ENCODE peak calls at places on chromosomes 11 and 22, in seven cellular contexts. P, U, I, O, T, D and Z are unnamed samples.

GRCh38 chr22:46365166-46365624 is 29.7 kb downstream of the TRMU start:
- DNase-seq in P (no peak), U (no peak), I (no peak), O (no peak), T (no peak), D (no peak), Z (no peak)

GRCh38 chr11:88507771-88508557 is 170.4 kb upstream of the CTSC start:
- DNase-seq in P (peak; percentile 43), U (no peak), I (no peak), O (peak; percentile 18), T (peak; percentile 30), D (no peak), Z (no peak)

GRCh38 chr11:2193099-2193886 is 21.7 kb upstream of the TH start:
- DNase-seq in P (no peak), U (no peak), I (peak; percentile 35), O (no peak), T (no peak), D (no peak), Z (no peak)

GRCh38 chr11:121451982-121452608 is at the start of gene SORL1:
- DNase-seq in P (peak; percentile 84), U (peak; percentile 78), I (peak; percentile 12), O (peak; percentile 67), T (peak; percentile 89), D (peak; percentile 44), Z (peak; percentile 55)

GRCh38 chr11:36264011-36264410 is 25.2 kb downstream of the COMMD9 start:
- DNase-seq in P (no peak), U (no peak), I (no peak), O (no peak), T (no peak), D (no peak), Z (no peak)

GRCh38 chr11:80815752-80816453 is 1375.1 kb upstream of the TENM4 start:
- DNase-seq in P (no peak), U (no peak), I (no peak), O (peak; percentile 7), T (no peak), D (no peak), Z (no peak)

GRCh38 chr11:42311504-42311903 is 852.1 kb upstream of the LRRC4C start:
- DNase-seq in P (no peak), U (no peak), I (no peak), O (no peak), T (no peak), D (no peak), Z (no peak)

GRCh38 chr22:45976351-45977002 is 485 bp downstream of the WNT7B start:
- DNase-seq in P (no peak), U (no peak), I (no peak), O (peak; percentile 24), T (no peak), D (no peak), Z (no peak)

GRCh38 chr11:117835576-117835975 is 11.0 kb upstream of the FXYD2 start:
- DNase-seq in P (peak; percentile 12), U (no peak), I (no peak), O (no peak), T (no peak), D (no peak), Z (no peak)

GRCh38 chr11:37496196-37496595 is 898.2 kb upstream of the RAG2 start:
- DNase-seq in P (no peak), U (no peak), I (no peak), O (no peak), T (no peak), D (no peak), Z (peak; percentile 28)

GRCh38 chr11:46208803-46209202 is 68.7 kb upstream of the CREB3L1 start:
- DNase-seq in P (no peak), U (no peak), I (no peak), O (no peak), T (no peak), D (no peak), Z (no peak)

GRCh38 chr11:46207270-46207669 is 70.2 kb upstream of the CREB3L1 start:
- DNase-seq in P (no peak), U (no peak), I (no peak), O (no peak), T (peak; percentile 21), D (no peak), Z (no peak)

GRCh38 chr11:46210133-46210636 is 67.3 kb upstream of the CREB3L1 start:
- DNase-seq in P (no peak), U (no peak), I (peak; percentile 10), O (peak; percentile 84), T (no peak), D (no peak), Z (peak; percentile 72)

GRCh38 chr11:46212720-46213119 is 64.7 kb upstream of the CREB3L1 start:
- DNase-seq in P (no peak), U (no peak), I (no peak), O (no peak), T (no peak), D (no peak), Z (no peak)

DNA sequence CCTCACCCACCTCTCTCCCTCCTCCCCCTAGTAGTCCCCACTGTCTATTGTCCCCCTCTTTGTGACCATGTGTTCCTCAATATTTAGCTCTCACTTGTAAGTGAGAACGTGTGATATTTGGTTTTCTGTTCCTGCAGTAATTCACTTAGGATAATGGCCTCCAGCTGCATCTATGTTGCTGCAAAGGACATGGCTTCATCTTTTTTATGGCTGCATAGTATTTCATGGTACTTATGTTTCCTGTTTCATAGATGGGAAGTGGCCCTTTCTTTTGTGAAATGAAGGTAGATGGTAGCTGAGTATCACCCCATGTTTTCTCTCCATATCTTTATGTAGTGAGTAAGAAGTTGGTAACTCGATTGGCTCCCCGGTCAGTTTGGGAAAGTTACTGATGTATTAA is 66.6 kb upstream of the CREB3L1 start:
- DNase-seq in P (no peak), U (no peak), I (no peak), O (no peak), T (no peak), D (no peak), Z (no peak)
- H2BK120ac ChIP-seq in P (no peak overlapping the region), U (no peak overlapping the region), I (no peak overlapping the region), O (no peak overlapping the region), T (no peak overlapping the region), D (no peak overlapping the region), Z (no peak overlapping the region)

GRCh38 chr11:110243804-110244203 is 52.6 kb downstream of the RDX start:
- DNase-seq in P (no peak), U (no peak), I (no peak), O (no peak), T (no peak), D (no peak), Z (no peak)

DNA sequence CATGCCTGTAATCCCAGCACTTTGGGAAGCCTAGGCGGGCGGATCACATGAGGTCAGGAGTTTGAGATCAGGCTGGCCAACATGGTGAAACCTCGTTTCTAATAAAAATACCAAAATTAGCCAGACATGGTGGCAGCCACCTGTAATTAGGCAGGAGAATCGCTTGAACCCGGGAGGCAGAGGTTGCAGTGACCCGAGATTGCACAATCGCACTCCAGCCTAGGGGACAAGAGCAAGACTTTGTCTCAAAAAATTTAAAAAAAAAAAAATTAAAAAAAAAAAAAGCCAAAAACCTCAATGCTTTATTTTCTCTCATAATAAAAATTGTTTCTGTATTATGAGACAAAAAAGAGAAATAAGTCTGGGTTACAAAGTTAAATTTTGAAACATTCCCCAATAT is 54.2 kb downstream of the RDX start:
- DNase-seq in P (no peak), U (no peak), I (no peak), O (no peak), T (no peak), D (no peak), Z (no peak)
- H2BK120ac ChIP-seq in P (no peak overlapping the region), U (no peak overlapping the region), I (no peak overlapping the region), O (no peak overlapping the region), T (no peak overlapping the region), D (no peak overlapping the region), Z (no peak overlapping the region)

DNA sequence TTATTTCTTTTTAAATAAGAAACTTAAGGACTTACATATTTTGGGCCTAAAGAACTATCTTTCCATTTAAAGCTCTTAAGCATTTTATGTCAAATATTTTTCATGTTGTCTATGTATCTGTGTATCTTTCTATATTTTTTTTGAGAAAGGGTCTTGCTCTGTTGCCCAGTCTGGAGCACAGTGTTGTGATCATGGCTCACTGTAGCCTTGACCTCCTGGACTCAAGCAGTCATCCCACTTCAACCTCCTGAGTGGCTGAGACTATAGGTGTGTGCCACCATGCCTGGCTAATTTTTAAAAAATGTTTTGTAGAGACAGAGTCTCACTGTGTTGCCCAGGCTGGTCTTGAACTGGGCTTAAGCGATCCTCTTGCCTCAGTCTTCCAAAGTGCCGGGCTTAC is 8.0 kb downstream of the STT3A start:
- DNase-seq in P (no peak), U (no peak), I (no peak), O (no peak), T (no peak), D (no peak), Z (no peak)
- H2BK120ac ChIP-seq in P (no peak overlapping the region), U (no peak overlapping the region), I (no peak overlapping the region), O (no peak overlapping the region), T (no peak overlapping the region), D (no peak overlapping the region), Z (no peak overlapping the region)

GRCh38 chr11:109590782-109591181 is 168.8 kb downstream of the C11orf87 start:
- DNase-seq in P (no peak), U (no peak), I (no peak), O (no peak), T (no peak), D (no peak), Z (no peak)
- H2BK120ac ChIP-seq in P (no peak overlapping the region), U (no peak overlapping the region), I (no peak overlapping the region), O (no peak overlapping the region), T (no peak overlapping the region), D (no peak overlapping the region), Z (no peak overlapping the region)

GRCh38 chr11:78229106-78229505 is 40.4 kb downstream of the USP35 start:
- DNase-seq in P (no peak), U (no peak), I (no peak), O (no peak), T (no peak), D (no peak), Z (no peak)
- H2BK120ac ChIP-seq in P (no peak overlapping the region), U (no peak overlapping the region), I (no peak overlapping the region), O (no peak overlapping the region), T (no peak overlapping the region), D (no peak overlapping the region), Z (no peak overlapping the region)

DNA sequence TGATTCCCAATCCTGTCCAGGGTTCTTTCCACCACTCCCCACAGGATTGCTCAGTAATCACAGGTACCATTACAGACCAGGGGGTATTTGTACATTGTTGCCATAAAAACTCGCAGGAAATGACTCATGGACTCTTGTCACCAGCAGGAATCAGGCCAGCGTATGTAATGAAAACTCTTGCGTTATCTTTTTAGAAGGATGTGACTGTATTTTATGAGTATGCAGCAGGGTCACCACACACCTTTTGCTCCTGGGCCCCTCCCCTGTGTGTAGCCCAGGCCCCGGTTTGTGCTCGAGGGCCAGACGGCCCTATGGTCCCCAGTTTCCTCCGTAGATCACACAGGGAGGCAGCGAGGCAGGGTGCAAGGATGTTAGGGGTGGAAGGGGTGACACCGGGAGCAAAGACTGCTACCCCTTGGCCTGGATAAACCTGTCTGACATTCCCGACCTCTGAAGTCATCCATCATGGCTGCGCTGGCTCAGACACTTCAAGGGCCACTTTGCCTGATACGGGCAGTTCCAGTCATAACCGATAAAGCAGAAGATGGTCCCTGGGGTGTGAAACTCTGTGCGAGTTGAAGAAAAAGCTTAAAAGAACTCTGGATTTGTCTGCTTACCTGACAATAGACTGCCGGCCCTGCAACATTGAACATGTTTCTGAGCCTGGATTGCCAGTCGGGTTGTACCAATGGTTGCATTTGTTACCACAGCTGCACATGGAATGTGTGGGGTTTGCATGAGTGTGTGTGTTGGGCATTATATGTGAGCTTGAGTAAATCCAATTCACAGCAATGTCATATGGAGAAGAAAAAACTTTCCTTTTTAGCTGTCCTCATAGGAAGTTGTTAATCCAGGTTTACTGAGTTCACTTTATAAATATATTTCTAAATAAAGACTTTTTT is 57.0 kb downstream of the MICAL2 start:
- DNase-seq in P (no peak), U (no peak), I (peak; percentile 93), O (peak; percentile 94), T (peak; percentile 70), D (no peak), Z (peak; percentile 97)
- H2BK120ac ChIP-seq in P (no peak overlapping the region), U (no peak overlapping the region), I (peak overlapping the region; percentile 87), O (peak overlapping the region; percentile 29), T (no peak overlapping the region), D (no peak overlapping the region), Z (peak overlapping the region; percentile 90)

GRCh38 chr11:6083129-6083528 is 24.4 kb upstream of the OR56B4 start:
- DNase-seq in P (no peak), U (no peak), I (no peak), O (no peak), T (no peak), D (no peak), Z (no peak)
- H2BK120ac ChIP-seq in P (no peak overlapping the region), U (no peak overlapping the region), I (no peak overlapping the region), O (no peak overlapping the region), T (no peak overlapping the region), D (no peak overlapping the region), Z (no peak overlapping the region)